ENCODE peak calls at places on chromosomes 7 and 10, in nine cellular contexts. X is AG08395; Y is midbrain; A is cardiac fibroblast; K is stimulated activated CD8-positive, alpha-beta memory T cell treated with anti-CD3 and anti-CD28 coated beads, Interleukin-7, amount 100 ng/mL, for 48 hours; D is AG20443; R is T-helper 9 cell; U is amygdala; I is kidney. L is an unnamed sample.

GRCh38 chr7:17690030-17690429 is 250.3 kb downstream of the SNX13 start:
- DNase-seq in A (peak), R (no peak), I (no peak), K (no peak), U (no peak), D (peak), X (peak), Y (no peak), L (no peak)

GRCh38 chr10:49611166-49611814 is 1.2 kb downstream of the SLC18A3 start:
- DNase-seq in I (no peak), A (no peak), D (no peak), Y (no peak), X (no peak), R (no peak), K (no peak), U (no peak), L (no peak)

GRCh38 chr10:117540640-117541404 is 1.7 kb upstream of the EMX2 start:
- DNase-seq in I (no peak), A (no peak), D (no peak), K (no peak), U (no peak), R (no peak), Y (no peak), X (no peak), L (no peak)

GRCh38 chr10:130174343-130174742 is 38.2 kb downstream of the GLRX3 start:
- DNase-seq in K (no peak), Y (no peak), D (no peak), X (no peak), I (no peak), U (no peak), A (no peak), R (no peak), L (no peak)

GRCh38 chr7:25541064-25541463 is 312.8 kb upstream of the NPVF start:
- DNase-seq in A (no peak), D (no peak), I (no peak), Y (no peak), R (no peak), K (no peak), X (no peak), U (no peak), L (no peak)

GRCh38 chr10:78295242-78295641 is 261.6 kb downstream of the RPS24 start:
- DNase-seq in K (no peak), R (no peak), U (no peak), A (no peak), X (no peak), Y (no peak), D (no peak), I (no peak), L (no peak)

GRCh38 chr7:27914409-27914808 is 174.4 kb downstream of the TAX1BP1 start:
- DNase-seq in U (no peak), A (no peak), K (no peak), D (no peak), I (no peak), R (no peak), X (no peak), Y (no peak), L (no peak)

GRCh38 chr7:37111459-37111858 is 337.2 kb downstream of the ELMO1 start:
- DNase-seq in X (no peak), A (no peak), U (no peak), Y (no peak), K (no peak), I (no peak), R (no peak), D (no peak), L (no peak)

GRCh38 chr7:5643280-5643679 is 138.2 kb downstream of the RNF216 start:
- DNase-seq in R (peak), A (peak), U (peak), I (peak), K (no peak), Y (no peak), D (no peak), X (no peak), L (no peak)

GRCh38 chr7:2632717-2633537 is 1.1 kb downstream of the TTYH3 start:
- DNase-seq in K (peak), X (peak), A (peak), I (peak), Y (no peak), D (peak), R (peak), U (peak), L (no peak)

GRCh38 chr7:82559203-82559805 is 115.7 kb upstream of the CACNA2D1 start:
- DNase-seq in U (no peak), I (no peak), X (no peak), K (no peak), R (no peak), D (no peak), Y (no peak), A (no peak), L (no peak)

GRCh38 chr7:33762903-33763295 is 142.4 kb upstream of the BMPER start:
- DNase-seq in U (no peak), A (no peak), I (no peak), K (no peak), D (no peak), Y (no peak), X (no peak), R (no peak), L (no peak)

GRCh38 chr10:131514454-131514853 is 202.9 kb upstream of the TCERG1L start:
- DNase-seq in X (no peak), I (no peak), D (no peak), A (peak), R (no peak), K (no peak), U (no peak), Y (no peak), L (no peak)